ENCODE peak calls at places on chromosomes 5 and 9, in six cellular contexts. One of them, this sample, is unnamed.

GRCh38 chr5:109917154-109917546 is 227.4 kb downstream of the MAN2A1 start:
- DNase-seq in endodermal cell: peak; percentile 55
- DNase-seq in HCT116: no peak
- DNase-seq in GM23248: no peak
- DNase-seq in colonic mucosa: no peak
- DNase-seq in neural progenitor cell: peak; percentile 19
- DNase-seq in this sample: no peak

GRCh38 chr9:128495804-128496417 is 8.6 kb upstream of the GLE1 start:
- DNase-seq in endodermal cell: peak; percentile 67
- DNase-seq in HCT116: peak; percentile 7
- DNase-seq in GM23248: no peak
- DNase-seq in colonic mucosa: no peak
- DNase-seq in neural progenitor cell: peak; percentile 29
- DNase-seq in this sample: peak; percentile 4

GRCh38 chr5:10485897-10486296 is 44.2 kb downstream of the ROPN1L start:
- DNase-seq in endodermal cell: no peak
- DNase-seq in HCT116: no peak
- DNase-seq in GM23248: no peak
- DNase-seq in colonic mucosa: no peak
- DNase-seq in neural progenitor cell: no peak
- DNase-seq in this sample: no peak

GRCh38 chr5:96569770-96570169 is 92.4 kb upstream of the CAST start:
- DNase-seq in endodermal cell: no peak
- DNase-seq in HCT116: no peak
- DNase-seq in GM23248: no peak
- DNase-seq in colonic mucosa: no peak
- DNase-seq in neural progenitor cell: no peak
- DNase-seq in this sample: no peak

GRCh38 chr5:53469946-53470687 is 10.3 kb upstream of the FST start:
- DNase-seq in endodermal cell: no peak
- DNase-seq in HCT116: no peak
- DNase-seq in GM23248: no peak
- DNase-seq in colonic mucosa: no peak
- DNase-seq in neural progenitor cell: no peak
- DNase-seq in this sample: no peak

GRCh38 chr5:171409164-171410136 is 10.0 kb upstream of the FGF18 start:
- DNase-seq in endodermal cell: peak; percentile 47
- DNase-seq in HCT116: no peak
- DNase-seq in GM23248: no peak
- DNase-seq in colonic mucosa: no peak
- DNase-seq in neural progenitor cell: no peak
- DNase-seq in this sample: no peak

GRCh38 chr5:6633469-6634326 is 458 bp downstream of the SRD5A1 start:
- DNase-seq in endodermal cell: peak; percentile 83
- DNase-seq in HCT116: no peak
- DNase-seq in GM23248: peak; percentile 80
- DNase-seq in colonic mucosa: peak; percentile 45
- DNase-seq in neural progenitor cell: peak; percentile 79
- DNase-seq in this sample: no peak

GRCh38 chr9:90783964-90784363 is 17.7 kb upstream of the SYK start:
- DNase-seq in endodermal cell: no peak
- DNase-seq in HCT116: no peak
- DNase-seq in GM23248: no peak
- DNase-seq in colonic mucosa: no peak
- DNase-seq in neural progenitor cell: no peak
- DNase-seq in this sample: no peak

GRCh38 chr5:69451941-69452652 is 37.2 kb downstream of the MARVELD2 start:
- DNase-seq in endodermal cell: no peak
- DNase-seq in HCT116: no peak
- DNase-seq in GM23248: no peak
- DNase-seq in colonic mucosa: peak; percentile 42
- DNase-seq in neural progenitor cell: no peak
- DNase-seq in this sample: no peak

GRCh38 chr5:136055612-136056302 is 27.0 kb downstream of the TGFBI start:
- DNase-seq in endodermal cell: no peak
- DNase-seq in HCT116: no peak
- DNase-seq in GM23248: no peak
- DNase-seq in colonic mucosa: no peak
- DNase-seq in neural progenitor cell: no peak
- DNase-seq in this sample: no peak

GRCh38 chr5:1477341-1477740 is 32.1 kb upstream of the SLC6A3 start:
- DNase-seq in endodermal cell: no peak
- DNase-seq in HCT116: no peak
- DNase-seq in GM23248: no peak
- DNase-seq in colonic mucosa: peak; percentile 39
- DNase-seq in neural progenitor cell: no peak
- DNase-seq in this sample: peak; percentile 76

GRCh38 chr5:53991942-53992341 is 318.4 kb downstream of the ARL15 start:
- DNase-seq in endodermal cell: no peak
- DNase-seq in HCT116: no peak
- DNase-seq in GM23248: peak; percentile 13
- DNase-seq in colonic mucosa: no peak
- DNase-seq in neural progenitor cell: no peak
- DNase-seq in this sample: no peak

GRCh38 chr5:14580037-14581034 is 1.3 kb upstream of the OTULINL start:
- DNase-seq in endodermal cell: no peak
- DNase-seq in HCT116: no peak
- DNase-seq in GM23248: peak; percentile 53
- DNase-seq in colonic mucosa: peak; percentile 68
- DNase-seq in neural progenitor cell: no peak
- DNase-seq in this sample: no peak

GRCh38 chr5:158484246-158484645 is 615.5 kb downstream of the EBF1 start:
- DNase-seq in endodermal cell: no peak
- DNase-seq in HCT116: no peak
- DNase-seq in GM23248: peak; percentile 65
- DNase-seq in colonic mucosa: no peak
- DNase-seq in neural progenitor cell: no peak
- DNase-seq in this sample: no peak

GRCh38 chr9:85949591-85950335 is 8.8 kb downstream of the NAA35 start:
- DNase-seq in endodermal cell: no peak
- DNase-seq in HCT116: no peak
- DNase-seq in GM23248: peak; percentile 23
- DNase-seq in colonic mucosa: no peak
- DNase-seq in neural progenitor cell: no peak
- DNase-seq in this sample: no peak

GRCh38 chr9:85178486-85178885 is 509.0 kb downstream of the NTRK2 start:
- DNase-seq in endodermal cell: no peak
- DNase-seq in HCT116: no peak
- DNase-seq in GM23248: no peak
- DNase-seq in colonic mucosa: no peak
- DNase-seq in neural progenitor cell: peak; percentile 30
- DNase-seq in this sample: no peak

GRCh38 chr5:151720195-151720594 is 33.5 kb upstream of the SPARC start:
- DNase-seq in endodermal cell: no peak
- DNase-seq in HCT116: no peak
- DNase-seq in GM23248: no peak
- DNase-seq in colonic mucosa: no peak
- DNase-seq in neural progenitor cell: no peak
- DNase-seq in this sample: no peak

GRCh38 chr5:151724360-151724759 is 34.1 kb downstream of the ATOX1 start:
- DNase-seq in endodermal cell: no peak
- DNase-seq in HCT116: no peak
- DNase-seq in GM23248: no peak
- DNase-seq in colonic mucosa: no peak
- DNase-seq in neural progenitor cell: no peak
- DNase-seq in this sample: no peak

GRCh38 chr5:151721087-151721646 is 34.5 kb upstream of the SPARC start:
- DNase-seq in endodermal cell: peak; percentile 50
- DNase-seq in HCT116: no peak
- DNase-seq in GM23248: no peak
- DNase-seq in colonic mucosa: no peak
- DNase-seq in neural progenitor cell: no peak
- DNase-seq in this sample: no peak

GRCh38 chr5:151719228-151719861 is 32.6 kb upstream of the SPARC start:
- DNase-seq in endodermal cell: peak; percentile 75
- DNase-seq in HCT116: no peak
- DNase-seq in GM23248: peak; percentile 77
- DNase-seq in colonic mucosa: peak; percentile 45
- DNase-seq in neural progenitor cell: peak; percentile 36
- DNase-seq in this sample: no peak

DNA sequence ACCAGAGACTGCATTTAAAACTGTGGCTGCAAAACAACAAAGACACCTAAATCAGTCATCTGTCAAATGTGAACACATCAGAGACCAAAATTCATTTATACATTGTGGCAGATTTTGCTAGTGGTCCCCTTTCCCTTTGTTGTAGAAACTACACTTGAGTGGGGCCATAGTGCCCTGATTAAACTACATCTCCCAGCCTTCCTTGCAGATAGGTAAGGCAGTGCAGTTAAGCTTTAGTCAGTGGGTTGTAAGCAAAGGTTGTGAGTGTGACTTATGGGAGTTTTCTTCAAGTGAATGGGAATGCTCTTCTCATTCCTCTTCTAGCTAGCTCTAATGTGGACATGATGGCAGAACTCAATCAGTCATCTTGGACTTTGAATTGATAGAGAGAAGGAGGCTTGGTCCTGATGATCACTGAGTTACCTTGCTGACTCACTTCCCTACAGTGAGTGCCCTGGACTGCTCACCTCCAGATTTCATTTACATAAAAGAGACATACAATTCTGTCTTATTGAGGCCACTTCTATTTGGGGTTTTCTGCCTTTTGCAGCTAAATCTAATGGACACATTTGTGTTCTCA is 35.2 kb upstream of the SPARC start:
- DNase-seq in endodermal cell: no peak
- DNase-seq in HCT116: no peak
- DNase-seq in GM23248: no peak
- DNase-seq in colonic mucosa: no peak
- DNase-seq in neural progenitor cell: no peak
- DNase-seq in this sample: no peak
- H3K4me3 ChIP-seq in endodermal cell: no peak overlapping the region
- H3K4me3 ChIP-seq in HCT116: no peak overlapping the region
- H3K4me3 ChIP-seq in GM23248: no peak overlapping the region
- H3K4me3 ChIP-seq in colonic mucosa: no peak overlapping the region
- H3K4me3 ChIP-seq in neural progenitor cell: no peak overlapping the region
- H3K4me3 ChIP-seq in this sample: no peak overlapping the region

GRCh38 chr5:131379071-131379538 is 115.3 kb downstream of the CDC42SE2 start:
- DNase-seq in endodermal cell: no peak
- DNase-seq in HCT116: no peak
- DNase-seq in GM23248: no peak
- DNase-seq in colonic mucosa: no peak
- DNase-seq in neural progenitor cell: no peak
- DNase-seq in this sample: no peak

GRCh38 chr5:131377785-131378325 is 114.0 kb downstream of the CDC42SE2 start:
- DNase-seq in endodermal cell: no peak
- DNase-seq in HCT116: no peak
- DNase-seq in GM23248: no peak
- DNase-seq in colonic mucosa: no peak
- DNase-seq in neural progenitor cell: no peak
- DNase-seq in this sample: no peak

GRCh38 chr5:131379723-131380122 is 115.9 kb downstream of the CDC42SE2 start:
- DNase-seq in endodermal cell: no peak
- DNase-seq in HCT116: no peak
- DNase-seq in GM23248: no peak
- DNase-seq in colonic mucosa: no peak
- DNase-seq in neural progenitor cell: no peak
- DNase-seq in this sample: no peak

GRCh38 chr5:131373265-131373664 is 109.4 kb downstream of the CDC42SE2 start:
- DNase-seq in endodermal cell: no peak
- DNase-seq in HCT116: no peak
- DNase-seq in GM23248: no peak
- DNase-seq in colonic mucosa: no peak
- DNase-seq in neural progenitor cell: no peak
- DNase-seq in this sample: no peak

DNA sequence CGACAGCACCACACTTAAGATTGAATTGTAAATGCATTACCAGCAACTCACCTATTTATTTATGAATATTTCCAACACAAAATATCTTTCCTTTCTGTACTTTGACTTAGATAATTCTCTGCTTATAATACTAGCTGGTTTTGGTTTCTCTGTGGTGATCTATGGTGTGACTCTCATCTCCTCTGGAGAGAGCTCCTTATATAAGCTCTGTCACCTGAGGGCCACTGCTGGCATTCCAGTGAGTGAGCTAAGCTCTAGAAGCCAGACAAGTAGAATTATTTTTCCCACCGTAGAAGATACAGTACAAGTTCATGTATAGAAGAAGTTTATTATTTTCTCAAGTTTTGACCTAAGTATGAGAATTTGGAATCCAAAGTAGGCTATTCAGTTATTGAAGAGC is 111.5 kb downstream of the CDC42SE2 start:
- DNase-seq in endodermal cell: no peak
- DNase-seq in HCT116: no peak
- DNase-seq in GM23248: no peak
- DNase-seq in colonic mucosa: no peak
- DNase-seq in neural progenitor cell: no peak
- DNase-seq in this sample: no peak
- H3K4me1 ChIP-seq in endodermal cell: no peaks in the 10 kb centered on the region
- H3K4me1 ChIP-seq in HCT116: peaks cover 4% of the 10 kb centered on the region
- H3K4me1 ChIP-seq in GM23248: peaks cover 8% of the 10 kb centered on the region
- H3K4me1 ChIP-seq in colonic mucosa: peaks cover 16% of the 10 kb centered on the region
- H3K4me1 ChIP-seq in neural progenitor cell: peaks cover 5% of the 10 kb centered on the region
- H3K4me1 ChIP-seq in this sample: peaks cover 2% of the 10 kb centered on the region

GRCh38 chr9:123321874-123322770 is 33.9 kb upstream of the CRB2 start:
- DNase-seq in endodermal cell: no peak
- DNase-seq in HCT116: no peak
- DNase-seq in GM23248: no peak
- DNase-seq in colonic mucosa: no peak
- DNase-seq in neural progenitor cell: no peak
- DNase-seq in this sample: no peak

GRCh38 chr9:123319541-123320339 is 36.3 kb upstream of the CRB2 start:
- DNase-seq in endodermal cell: no peak
- DNase-seq in HCT116: no peak
- DNase-seq in GM23248: no peak
- DNase-seq in colonic mucosa: no peak
- DNase-seq in neural progenitor cell: no peak
- DNase-seq in this sample: peak; percentile 56

GRCh38 chr9:123322771-123323481 is 33.1 kb upstream of the CRB2 start:
- DNase-seq in endodermal cell: peak; percentile 69
- DNase-seq in HCT116: no peak
- DNase-seq in GM23248: no peak
- DNase-seq in colonic mucosa: no peak
- DNase-seq in neural progenitor cell: no peak
- DNase-seq in this sample: no peak

GRCh38 chr9:123318961-123319421 is 37.0 kb upstream of the CRB2 start:
- DNase-seq in endodermal cell: no peak
- DNase-seq in HCT116: no peak
- DNase-seq in GM23248: no peak
- DNase-seq in colonic mucosa: no peak
- DNase-seq in neural progenitor cell: no peak
- DNase-seq in this sample: peak; percentile 48

DNA sequence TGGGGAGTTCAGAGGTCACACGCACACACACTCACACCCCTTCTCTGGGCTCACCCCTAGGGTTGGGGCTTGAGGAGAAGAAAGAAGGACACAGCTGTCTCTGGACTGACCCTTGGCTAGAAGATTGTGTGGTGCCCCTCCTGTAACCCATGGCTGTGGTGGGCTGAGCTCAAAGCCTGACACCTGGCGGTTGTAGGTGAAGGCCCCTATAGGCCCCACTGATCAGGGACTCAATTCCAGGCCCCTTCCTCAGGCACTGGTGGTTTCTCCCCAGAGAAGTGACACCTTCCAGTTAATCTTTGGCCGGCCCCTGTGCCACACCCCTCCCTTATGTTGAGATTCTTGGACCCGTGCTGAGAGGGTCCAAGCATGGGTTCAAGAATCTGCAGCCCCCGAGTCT is 35.2 kb upstream of the CRB2 start:
- DNase-seq in endodermal cell: peak; percentile 73
- DNase-seq in HCT116: no peak
- DNase-seq in GM23248: no peak
- DNase-seq in colonic mucosa: no peak
- DNase-seq in neural progenitor cell: peak; percentile 11
- DNase-seq in this sample: no peak
- H3K9ac ChIP-seq in endodermal cell: no peak overlapping the region
- H3K9ac ChIP-seq in HCT116: no peak overlapping the region
- H3K9ac ChIP-seq in GM23248: no peak overlapping the region
- H3K9ac ChIP-seq in colonic mucosa: no peak overlapping the region
- H3K9ac ChIP-seq in neural progenitor cell: no peak overlapping the region
- H3K9ac ChIP-seq in this sample: no peak overlapping the region

GRCh38 chr9:93126825-93127368 is 7.2 kb downstream of the NINJ1 start:
- DNase-seq in endodermal cell: peak; percentile 59
- DNase-seq in HCT116: no peak
- DNase-seq in GM23248: no peak
- DNase-seq in colonic mucosa: no peak
- DNase-seq in neural progenitor cell: peak; percentile 45
- DNase-seq in this sample: peak; percentile 90
- H3K4me3 ChIP-seq in endodermal cell: no peak overlapping the region
- H3K4me3 ChIP-seq in HCT116: no peak overlapping the region
- H3K4me3 ChIP-seq in GM23248: no peak overlapping the region
- H3K4me3 ChIP-seq in colonic mucosa: no peak overlapping the region
- H3K4me3 ChIP-seq in neural progenitor cell: no peak overlapping the region
- H3K4me3 ChIP-seq in this sample: no peak overlapping the region

This sample was measured in kidney.